ENCODE peak calls at places on chromosomes 11 and 22, in ten cellular contexts. W is BE2C; Z is fibroblast of lung; G is PC-3; X is mucosa of descending colon; L is kidney epithelial cell; R is CD8-positive, alpha-beta T cell; F is cardiac muscle cell; C is endodermal cell; B is adrenal gland. P is an unnamed sample.

GRCh38 chr11:108938604-108939003 is 273.7 kb downstream of the DDX10 start:
- DNase-seq in W (no peak), Z (peak; percentile 45), G (no peak), X (no peak), L (no peak), R (no peak), F (no peak), C (no peak), B (no peak), P (no peak)

GRCh38 chr11:62545437-62546243 is 966 bp downstream of the AHNAK start:
- DNase-seq in W (peak; percentile 70), Z (peak; percentile 94), G (peak; percentile 99), X (peak; percentile 94), L (peak; percentile 70), R (peak; percentile 40), F (peak; percentile 97), C (peak; percentile 93), B (peak; percentile 85), P (peak; percentile 74)

GRCh38 chr11:59918987-59919589 is 19.1 kb upstream of the OOSP1 start:
- DNase-seq in W (peak; percentile 15), Z (peak; percentile 47), G (peak; percentile 91), X (no peak), L (no peak), R (no peak), F (peak; percentile 56), C (peak; percentile 71), B (peak; percentile 42), P (peak; percentile 67)

GRCh38 chr11:96875772-96876171 is 486.0 kb downstream of the JRKL start:
- DNase-seq in W (peak; percentile 41), Z (no peak), G (peak; percentile 10), X (no peak), L (no peak), R (no peak), F (no peak), C (no peak), B (peak; percentile 45), P (no peak)

GRCh38 chr11:13972033-13972910 is 9.7 kb downstream of the SPON1 start:
- DNase-seq in W (no peak), Z (peak; percentile 66), G (no peak), X (no peak), L (no peak), R (no peak), F (peak; percentile 71), C (no peak), B (no peak), P (no peak)

GRCh38 chr11:133790995-133791394 is 54.3 kb downstream of the SPATA19 start:
- DNase-seq in W (no peak), Z (no peak), G (no peak), X (no peak), L (no peak), R (no peak), F (no peak), C (no peak), B (no peak), P (no peak)

GRCh38 chr22:28002863-28003565 is 84.0 kb upstream of the PITPNB start:
- DNase-seq in W (no peak), Z (no peak), G (no peak), X (no peak), L (no peak), R (no peak), F (peak; percentile 12), C (no peak), B (peak; percentile 11), P (peak; percentile 62)

GRCh38 chr11:14443642-14444041 is 56.0 kb downstream of the COPB1 start:
- DNase-seq in W (peak; percentile 27), Z (peak; percentile 64), G (peak; percentile 77), X (no peak), L (no peak), R (no peak), F (peak; percentile 45), C (no peak), B (peak; percentile 86), P (peak; percentile 60)

GRCh38 chr22:33300165-33300564 is 242.0 kb upstream of the SYN3 start:
- DNase-seq in W (no peak), Z (no peak), G (no peak), X (no peak), L (no peak), R (no peak), F (no peak), C (no peak), B (no peak), P (no peak)

GRCh38 chr22:38981005-38981658 is 1.0 kb upstream of the APOBEC3B start:
- DNase-seq in W (peak; percentile 54), Z (peak; percentile 68), G (peak; percentile 45), X (peak; percentile 61), L (peak; percentile 10), R (no peak), F (peak; percentile 49), C (peak; percentile 45), B (peak; percentile 35), P (peak; percentile 79)

GRCh38 chr11:77130763-77131513 is 2.9 kb downstream of the MYO7A start:
- DNase-seq in W (peak; percentile 62), Z (peak; percentile 46), G (no peak), X (peak; percentile 55), L (no peak), R (no peak), F (peak; percentile 84), C (no peak), B (peak; percentile 96), P (no peak)

GRCh38 chr11:115473167-115473566 is 31.0 kb downstream of the CADM1 start:
- DNase-seq in W (no peak), Z (no peak), G (no peak), X (no peak), L (no peak), R (no peak), F (no peak), C (no peak), B (no peak), P (no peak)

GRCh38 chr11:45089251-45089650 is 57.2 kb upstream of the PRDM11 start:
- DNase-seq in W (no peak), Z (peak; percentile 99), G (peak; percentile 80), X (no peak), L (no peak), R (no peak), F (peak; percentile 99), C (no peak), B (peak; percentile 94), P (peak; percentile 67)

GRCh38 chr11:117217141-117217609 is 14.7 kb downstream of the PCSK7 start:
- DNase-seq in W (no peak), Z (peak; percentile 95), G (no peak), X (no peak), L (no peak), R (no peak), F (peak; percentile 98), C (no peak), B (no peak), P (no peak)

DNA sequence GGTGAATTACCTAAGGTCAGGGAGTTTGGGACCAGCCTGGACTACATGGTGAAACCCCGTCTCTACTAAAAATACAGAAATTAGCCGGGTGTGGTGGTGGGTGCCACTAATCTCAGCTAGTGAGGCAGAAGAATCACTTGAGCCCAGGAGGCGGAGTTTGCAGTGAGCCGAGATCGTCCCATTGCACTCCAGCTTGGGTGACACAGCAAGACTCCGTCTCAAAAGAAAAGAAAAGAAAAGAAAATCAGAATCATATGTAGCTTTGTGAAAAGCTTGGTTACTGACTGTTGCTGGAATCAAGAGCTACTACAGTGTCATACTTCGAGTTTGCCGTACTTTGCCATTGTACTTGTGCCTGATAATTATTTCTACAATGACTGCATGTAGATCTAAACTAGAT is 4.2 kb upstream of the TMEM135 start:
- DNase-seq in W (no peak), Z (no peak), G (no peak), X (no peak), L (no peak), R (no peak), F (no peak), C (no peak), B (no peak), P (no peak)
- H3K4me3 ChIP-seq in W (no peak overlapping the region), Z (no peak overlapping the region), G (no peak overlapping the region), X (no peak overlapping the region), L (no peak overlapping the region), R (no peak overlapping the region), F (no peak overlapping the region), C (no peak overlapping the region), B (no peak overlapping the region), P (no peak overlapping the region)

DNA sequence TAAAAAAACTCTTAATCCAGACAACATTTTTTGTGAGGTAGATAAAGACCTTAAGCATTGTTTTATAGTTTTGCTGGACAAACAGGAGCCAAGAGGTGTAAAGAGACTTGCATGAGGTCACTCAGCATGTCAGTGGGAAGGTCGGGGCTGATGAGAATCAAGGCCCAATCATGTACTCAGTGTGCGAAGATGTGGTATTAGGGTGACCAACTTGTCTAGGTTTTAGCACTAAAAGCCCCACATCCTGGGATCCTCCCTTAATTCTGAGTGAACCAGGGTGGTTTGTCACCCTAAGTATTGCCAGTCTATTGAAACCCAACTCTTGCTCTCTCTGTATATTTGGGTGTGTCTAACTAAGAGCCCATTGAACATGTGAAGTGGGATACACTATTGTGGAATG is 19.5 kb upstream of the SORL1-AS1 start:
- DNase-seq in W (no peak), Z (no peak), G (no peak), X (no peak), L (no peak), R (no peak), F (no peak), C (no peak), B (no peak), P (no peak)
- TF ChIP-seq CTCF in W (no peak), Z (no peak), G (no peak), X (no peak), L (no peak), R (no peak), F (no peak), C (no peak), B (no peak), P (no peak)

GRCh38 chr11:12005476-12005875 is 3.0 kb downstream of the DKK3 start:
- DNase-seq in W (no peak), Z (peak; percentile 78), G (peak; percentile 66), X (no peak), L (no peak), R (no peak), F (peak; percentile 57), C (no peak), B (no peak), P (peak; percentile 76)
- H3K36me3 ChIP-seq in W (no peaks in the 10 kb centered on the region), Z (peaks cover 14% of the 10 kb centered on the region), G (no peaks in the 10 kb centered on the region), X (no peaks in the 10 kb centered on the region), L (no peaks in the 10 kb centered on the region), R (no peaks in the 10 kb centered on the region), F (peaks cover 13% of the 10 kb centered on the region), C (peaks cover 26% of the 10 kb centered on the region), B (no peaks in the 10 kb centered on the region), P (no peaks in the 10 kb centered on the region)

GRCh38 chr11:32334822-32335221 is 100.5 kb downstream of the WT1 start:
- DNase-seq in W (peak; percentile 23), Z (no peak), G (peak; percentile 22), X (no peak), L (no peak), R (no peak), F (no peak), C (peak; percentile 95), B (no peak), P (no peak)

GRCh38 chr11:32333335-32333991 is 101.9 kb downstream of the WT1 start:
- DNase-seq in W (no peak), Z (peak; percentile 64), G (peak; percentile 23), X (peak; percentile 55), L (no peak), R (no peak), F (peak; percentile 76), C (peak; percentile 91), B (peak; percentile 59), P (peak; percentile 36)

GRCh38 chr11:32331792-32332191 is 103.5 kb downstream of the WT1 start:
- DNase-seq in W (no peak), Z (no peak), G (no peak), X (no peak), L (no peak), R (no peak), F (no peak), C (no peak), B (no peak), P (no peak)

GRCh38 chr11:32331098-32331497 is 104.2 kb downstream of the WT1 start:
- DNase-seq in W (no peak), Z (peak; percentile 37), G (no peak), X (no peak), L (no peak), R (no peak), F (peak; percentile 73), C (no peak), B (no peak), P (no peak)

GRCh38 chr11:32332990-32333334 is 102.4 kb downstream of the WT1 start:
- DNase-seq in W (no peak), Z (no peak), G (no peak), X (no peak), L (no peak), R (no peak), F (no peak), C (no peak), B (no peak), P (no peak)
- H3K4me3 ChIP-seq in W (no peak overlapping the region), Z (no peak overlapping the region), G (peak overlapping the region; percentile 57), X (no peak overlapping the region), L (no peak overlapping the region), R (peak overlapping the region; percentile 48), F (no peak overlapping the region), C (peak overlapping the region; percentile 61), B (peak overlapping the region; percentile 57), P (no peak overlapping the region)

P was measured in bronchial epithelial cell.